ENCODE peak calls at places on chromosomes 6 and 20, in seven cellular contexts. M is heart left ventricle, E is heart right ventricle, Q is colonic mucosa, C is A549, Y is psoas muscle, R is OCI-LY7. A is an unnamed sample.

GRCh38 chr6:154197176-154197850 is 158.3 kb downstream of the OPRM1 start:
- DNase-seq in C (no peak), E (no peak), Y (no peak), M (no peak), R (no peak), Q (no peak), A (no peak)

GRCh38 chr20:6074145-6074561 is 20.3 kb upstream of the LRRN4 start:
- DNase-seq in M (peak; percentile 55), E (peak; percentile 41), C (peak; percentile 57), R (peak; percentile 57), Y (no peak), Q (no peak), A (peak; percentile 49)

GRCh38 chr20:1300083-1300840 is 28.7 kb downstream of the SDCBP2 start:
- DNase-seq in M (peak; percentile 8), Q (no peak), R (no peak), C (no peak), Y (peak; percentile 21), E (no peak), A (no peak)

GRCh38 chr6:56992703-56993102 is 37.8 kb downstream of the BEND6 start:
- DNase-seq in Q (no peak), E (no peak), R (no peak), C (no peak), Y (no peak), M (no peak), A (no peak)

GRCh38 chr20:43724383-43724782 is 2.4 kb downstream of the GTSF1L start:
- DNase-seq in C (no peak), Q (no peak), R (no peak), M (no peak), Y (no peak), E (no peak), A (no peak)

GRCh38 chr6:157505912-157506491 is 125.0 kb downstream of the ZDHHC14 start:
- DNase-seq in M (no peak), Q (no peak), E (no peak), C (no peak), R (no peak), Y (no peak), A (no peak)

GRCh38 chr6:121912905-121913304 is 477.5 kb downstream of the GJA1 start:
- DNase-seq in E (no peak), M (no peak), R (no peak), C (no peak), Y (no peak), Q (no peak), A (no peak)

GRCh38 chr6:16985484-16986284 is 116.2 kb upstream of the STMND1 start:
- DNase-seq in C (no peak), R (no peak), M (no peak), Q (no peak), Y (no peak), E (no peak), A (peak; percentile 31)

GRCh38 chr20:6769953-6770831 is 2.7 kb downstream of the BMP2 start:
- DNase-seq in M (peak; percentile 62), R (no peak), Q (peak; percentile 78), Y (peak; percentile 68), E (peak; percentile 23), C (no peak), A (peak; percentile 79)

GRCh38 chr6:127201321-127201720 is 65.3 kb upstream of the RNF146 start:
- DNase-seq in Q (no peak), Y (no peak), R (no peak), E (no peak), M (no peak), C (no peak), A (no peak)

GRCh38 chr6:152185158-152185574 is 377.7 kb downstream of the ESR1 start:
- DNase-seq in C (no peak), E (no peak), M (no peak), Q (no peak), Y (no peak), R (peak; percentile 61), A (no peak)

GRCh38 chr20:38692436-38693411 is 31.6 kb upstream of the SLC32A1 start:
- DNase-seq in C (peak; percentile 57), M (peak; percentile 30), R (peak; percentile 60), Q (peak; percentile 38), E (peak; percentile 63), Y (no peak), A (peak; percentile 87)

GRCh38 chr6:79570802-79571367 is 33.7 kb upstream of the LCA5 start:
- DNase-seq in R (peak; percentile 3), Q (no peak), E (no peak), M (no peak), Y (no peak), C (peak; percentile 38), A (peak; percentile 65)

GRCh38 chr6:14542670-14543366 is 425.2 kb downstream of the CD83 start:
- DNase-seq in E (no peak), Q (no peak), M (peak; percentile 56), R (peak; percentile 24), Y (no peak), C (no peak), A (no peak)

GRCh38 chr6:84967389-84967788 is 203.0 kb upstream of the TBX18 start:
- DNase-seq in C (peak; percentile 65), M (no peak), E (no peak), Q (no peak), R (peak; percentile 5), Y (no peak), A (peak; percentile 55)

GRCh38 chr20:58129736-58130135 is 98.7 kb downstream of the ANKRD60 start:
- DNase-seq in M (no peak), Q (no peak), Y (no peak), R (no peak), C (no peak), E (no peak), A (no peak)

GRCh38 chr20:11260611-11261010 is 586.8 kb upstream of the JAG1 start:
- DNase-seq in M (no peak), R (no peak), E (no peak), Y (no peak), Q (no peak), C (no peak), A (no peak)

GRCh38 chr6:2857580-2858337 is 16.1 kb upstream of the SERPINB1 start:
- DNase-seq in Y (no peak), M (peak; percentile 54), Q (no peak), E (peak; percentile 83), C (peak; percentile 83), R (peak; percentile 70), A (peak; percentile 58)

GRCh38 chr20:64168381-64169088 is 4.3 kb downstream of the MYT1 start:
- DNase-seq in C (no peak), Y (no peak), Q (no peak), M (no peak), E (no peak), R (no peak), A (no peak)

GRCh38 chr6:1324926-1325325 is 13.0 kb downstream of the FOXQ1 start:
- DNase-seq in M (no peak), C (peak; percentile 36), E (no peak), Q (no peak), R (no peak), Y (no peak), A (no peak)

GRCh38 chr6:91098006-91098405 is 511.1 kb upstream of the MAP3K7 start:
- DNase-seq in R (no peak), E (no peak), C (no peak), Q (no peak), M (no peak), Y (no peak), A (peak; percentile 18)

GRCh38 chr20:39830903-39831302 is 858.1 kb downstream of the MAFB start:
- DNase-seq in Y (no peak), C (no peak), R (no peak), M (no peak), Q (no peak), E (no peak), A (no peak)
- H3K9me3 ChIP-seq in Y (no peaks in the 10 kb centered on the region), C (no peaks in the 10 kb centered on the region), R (no peaks in the 10 kb centered on the region), M (no peaks in the 10 kb centered on the region), Q (no peaks in the 10 kb centered on the region), E (no peaks in the 10 kb centered on the region), A (no peaks in the 10 kb centered on the region)

GRCh38 chr6:144232434-144233223 is 52.5 kb upstream of the UTRN start:
- DNase-seq in M (no peak), R (no peak), Y (no peak), C (no peak), Q (no peak), E (no peak), A (no peak)
- H3K9me3 ChIP-seq in M (no peaks in the 10 kb centered on the region), R (no peaks in the 10 kb centered on the region), Y (no peaks in the 10 kb centered on the region), C (no peaks in the 10 kb centered on the region), Q (no peaks in the 10 kb centered on the region), E (no peaks in the 10 kb centered on the region), A (no peaks in the 10 kb centered on the region)

GRCh38 chr20:46501961-46502360 is 11.4 kb downstream of the ZNF334 start:
- DNase-seq in M (no peak), R (no peak), E (no peak), Y (no peak), Q (no peak), C (no peak), A (no peak)
- H3K9me3 ChIP-seq in M (peaks cover 41% of the 10 kb centered on the region), R (no peaks in the 10 kb centered on the region), E (peaks cover 30% of the 10 kb centered on the region), Y (peaks cover 24% of the 10 kb centered on the region), Q (peaks cover 3% of the 10 kb centered on the region), C (peaks cover 53% of the 10 kb centered on the region), A (peaks cover 61% of the 10 kb centered on the region)

DNA sequence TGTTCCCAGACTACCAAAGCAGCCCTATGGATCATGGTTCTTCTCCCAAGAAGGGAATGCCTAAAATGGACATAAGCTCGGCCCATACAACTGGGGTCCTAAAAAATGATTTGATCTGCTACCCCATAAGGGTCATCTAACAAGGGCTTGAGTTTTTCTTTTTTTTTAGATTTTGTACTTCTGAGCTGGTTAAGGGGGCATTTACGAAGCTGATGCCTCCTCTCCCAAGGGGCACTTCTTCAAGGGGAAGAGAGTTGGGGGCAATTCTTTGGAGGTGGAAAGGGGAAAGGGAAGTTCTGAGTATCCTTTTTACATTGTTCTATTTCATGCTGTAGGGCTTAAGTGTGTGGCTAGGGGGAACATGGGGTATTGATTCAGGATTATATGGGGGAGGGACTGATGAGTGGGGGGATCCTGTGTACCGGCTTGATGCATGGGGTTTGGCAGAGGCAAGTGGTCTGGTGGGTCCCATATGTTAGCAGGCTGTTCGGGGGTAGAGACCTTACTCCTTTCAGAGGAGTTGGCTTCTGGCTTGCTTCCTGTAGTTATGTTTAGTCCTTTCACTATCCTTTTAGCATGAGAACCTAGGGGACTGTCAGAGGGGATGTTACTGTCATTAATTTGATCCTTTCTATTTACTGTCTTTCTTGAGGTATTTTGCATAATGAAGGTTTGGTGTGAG is 8.1 kb upstream of the ZNFX1 start:
- DNase-seq in R (no peak), E (no peak), M (no peak), C (no peak), Y (no peak), Q (no peak), A (no peak)
- H3K9me3 ChIP-seq in R (no peaks in the 10 kb centered on the region), E (peaks cover 31% of the 10 kb centered on the region), M (peaks cover 68% of the 10 kb centered on the region), C (peaks cover 9% of the 10 kb centered on the region), Y (peaks cover 15% of the 10 kb centered on the region), Q (no peaks in the 10 kb centered on the region), A (no peaks in the 10 kb centered on the region)

DNA sequence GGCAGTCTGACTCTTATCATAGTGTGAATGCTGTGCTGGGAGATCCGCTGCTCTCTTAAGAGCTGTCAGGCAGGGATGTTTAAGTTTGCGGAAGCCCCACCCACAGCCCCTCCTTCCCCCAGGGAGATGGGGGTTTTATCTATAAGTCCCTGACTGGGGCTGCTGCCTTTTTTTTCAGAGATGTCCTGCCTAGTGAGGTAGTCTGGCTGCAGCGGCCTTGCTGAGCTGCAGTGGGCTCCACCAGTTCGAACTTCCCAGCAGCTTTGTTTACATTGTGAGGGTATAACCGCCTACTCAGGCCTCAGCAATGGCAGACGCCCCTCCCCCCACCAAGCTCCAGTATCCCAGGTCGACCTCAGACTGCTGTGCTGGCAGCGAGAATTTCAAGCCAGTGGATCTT is 75.7 kb upstream of the UST start:
- DNase-seq in Y (no peak), E (no peak), Q (no peak), R (no peak), C (no peak), M (no peak), A (no peak)
- H3K9me3 ChIP-seq in Y (peaks cover 23% of the 10 kb centered on the region), E (peaks cover 36% of the 10 kb centered on the region), Q (no peaks in the 10 kb centered on the region), R (peaks cover 36% of the 10 kb centered on the region), C (peaks cover 8% of the 10 kb centered on the region), M (peaks cover 43% of the 10 kb centered on the region), A (no peaks in the 10 kb centered on the region)